ENCODE peak calls at places on chromosomes 13 and 19, in four cellular contexts. Q is HepG2, T is K562, L is GM12878. P is an unnamed sample.

GRCh38 chr19:50365434-50366306 is at the start of gene NAPSA:
- DNase-seq in Q (no peak), T (no peak), L (no peak), P (no peak)

GRCh38 chr19:38274734-38275133 is 10.4 kb downstream of the SPINT2 start:
- DNase-seq in Q (no peak), T (no peak), L (no peak), P (no peak)

GRCh38 chr13:78121459-78122348 is 203.1 kb upstream of the EDNRB start:
- DNase-seq in Q (peak), T (peak), L (peak), P (peak)

GRCh38 chr13:36124236-36124822 is 6.9 kb downstream of the DCLK1 start:
- DNase-seq in Q (no peak), T (no peak), L (no peak), P (no peak)

GRCh38 chr19:42357290-42357689 is 31.9 kb downstream of the MEGF8 start:
- DNase-seq in Q (no peak), T (no peak), L (no peak), P (no peak)

GRCh38 chr19:35318679-35319448 is 10.1 kb upstream of the CD22 start:
- DNase-seq in Q (peak), T (peak), L (no peak), P (no peak)

GRCh38 chr13:33931397-33931987 is 113.5 kb downstream of the RFC3 start:
- DNase-seq in Q (peak), T (peak), L (peak), P (peak)

GRCh38 chr13:54949735-54950134 is 1921.1 kb downstream of the OLFM4 start:
- DNase-seq in Q (no peak), T (no peak), L (no peak), P (no peak)

GRCh38 chr19:4633140-4633967 is 6.0 kb upstream of the TNFAIP8L1 start:
- DNase-seq in Q (peak), T (peak), L (peak), P (peak)

GRCh38 chr19:4575978-4576933 is 16.8 kb upstream of the SEMA6B start:
- DNase-seq in Q (peak), T (peak), L (no peak), P (peak)

GRCh38 chr19:12936582-12936981 is 1.8 kb upstream of the CALR start:
- DNase-seq in Q (no peak), T (no peak), L (no peak), P (no peak)

GRCh38 chr13:31245974-31246373 is 46.2 kb downstream of the B3GLCT start:
- DNase-seq in Q (no peak), T (no peak), L (no peak), P (no peak)
- TF ChIP-seq TCF7 in Q (no peak), T (no peak), L (no peak), P (no peak)

GRCh38 chr13:39870197-39870746 is 214.8 kb downstream of the COG6 start:
- DNase-seq in Q (no peak), T (no peak), L (no peak), P (no peak)
- TF ChIP-seq CREM in Q (no peak), T (no peak), L (no peak), P (no peak)

GRCh38 chr19:15123900-15124299 is 16.7 kb downstream of the SYDE1 start:
- DNase-seq in Q (no peak), T (no peak), L (no peak), P (no peak)
- TF ChIP-seq TCF7 in Q (no peak), T (no peak), L (no peak), P (no peak)

GRCh38 chr13:45336025-45336800 is 4.8 kb downstream of the TPT1 start:
- DNase-seq in Q (no peak), T (no peak), L (no peak), P (no peak)

GRCh38 chr13:45333251-45333972 is 7.6 kb downstream of the TPT1 start:
- DNase-seq in Q (no peak), T (no peak), L (no peak), P (no peak)

GRCh38 chr13:45332831-45333219 is 8.2 kb downstream of the TPT1 start:
- DNase-seq in Q (no peak), T (no peak), L (no peak), P (no peak)

GRCh38 chr13:45335397-45336024 is 5.5 kb downstream of the TPT1 start:
- DNase-seq in Q (peak), T (no peak), L (no peak), P (no peak)

DNA sequence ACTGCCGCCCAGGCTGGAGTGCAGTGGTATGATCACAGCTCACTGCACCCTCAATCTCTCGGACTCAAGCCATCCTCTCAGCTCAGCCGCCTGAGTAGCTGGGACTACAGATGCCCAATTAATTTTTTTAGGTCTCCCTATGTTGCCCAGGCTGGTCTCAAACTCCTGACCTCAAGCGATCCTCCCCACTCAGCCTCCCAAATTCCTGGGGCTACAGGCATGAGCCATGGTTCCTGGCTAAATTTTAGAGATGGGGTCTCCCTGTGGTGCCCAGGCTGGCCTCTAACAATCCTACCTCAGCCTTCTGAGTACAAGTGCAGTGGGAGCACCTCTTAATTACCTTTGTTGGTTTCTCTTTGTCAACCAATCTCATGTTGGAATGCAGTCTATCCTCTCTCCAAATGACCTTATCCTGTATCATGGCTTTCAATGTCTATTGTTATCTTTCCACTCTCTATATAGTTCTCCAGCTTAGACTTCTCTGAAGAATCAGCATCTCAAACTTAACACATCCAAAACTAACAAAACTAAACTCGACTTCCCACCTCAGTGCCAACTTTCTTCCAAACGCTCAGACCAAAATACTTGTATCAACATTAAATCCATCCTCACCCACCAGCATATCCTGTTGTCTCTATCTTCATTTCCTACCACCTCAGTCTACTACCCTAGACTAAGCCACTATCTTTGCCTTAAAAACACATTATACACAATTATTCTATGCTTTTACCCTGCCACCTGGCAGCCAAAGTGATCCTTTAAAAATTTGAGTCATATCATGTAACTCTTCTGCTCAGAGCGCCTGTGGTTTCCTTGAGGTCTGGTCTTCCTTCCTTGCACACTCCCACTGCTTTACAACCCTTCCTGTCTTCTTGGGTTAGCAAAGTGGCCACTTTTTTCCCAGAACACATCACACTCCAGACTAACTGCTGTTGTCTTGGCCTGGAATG is 6.7 kb downstream of the TPT1 start:
- DNase-seq in Q (no peak), T (no peak), L (no peak), P (no peak)
- TF ChIP-seq CREM in Q (no peak), T (no peak), L (no peak), P (no peak)

GRCh38 chr13:23980160-23980551 is 82.9 kb upstream of the C1QTNF9B start:
- DNase-seq in Q (peak), T (peak), L (no peak), P (peak)

GRCh38 chr13:23984541-23984940 is 87.2 kb upstream of the C1QTNF9B start:
- DNase-seq in Q (no peak), T (no peak), L (no peak), P (no peak)

GRCh38 chr13:23985060-23985459 is 87.8 kb upstream of the C1QTNF9B start:
- DNase-seq in Q (no peak), T (no peak), L (no peak), P (no peak)

GRCh38 chr13:23983671-23984070 is 86.4 kb upstream of the C1QTNF9B start:
- DNase-seq in Q (no peak), T (no peak), L (no peak), P (no peak)

DNA sequence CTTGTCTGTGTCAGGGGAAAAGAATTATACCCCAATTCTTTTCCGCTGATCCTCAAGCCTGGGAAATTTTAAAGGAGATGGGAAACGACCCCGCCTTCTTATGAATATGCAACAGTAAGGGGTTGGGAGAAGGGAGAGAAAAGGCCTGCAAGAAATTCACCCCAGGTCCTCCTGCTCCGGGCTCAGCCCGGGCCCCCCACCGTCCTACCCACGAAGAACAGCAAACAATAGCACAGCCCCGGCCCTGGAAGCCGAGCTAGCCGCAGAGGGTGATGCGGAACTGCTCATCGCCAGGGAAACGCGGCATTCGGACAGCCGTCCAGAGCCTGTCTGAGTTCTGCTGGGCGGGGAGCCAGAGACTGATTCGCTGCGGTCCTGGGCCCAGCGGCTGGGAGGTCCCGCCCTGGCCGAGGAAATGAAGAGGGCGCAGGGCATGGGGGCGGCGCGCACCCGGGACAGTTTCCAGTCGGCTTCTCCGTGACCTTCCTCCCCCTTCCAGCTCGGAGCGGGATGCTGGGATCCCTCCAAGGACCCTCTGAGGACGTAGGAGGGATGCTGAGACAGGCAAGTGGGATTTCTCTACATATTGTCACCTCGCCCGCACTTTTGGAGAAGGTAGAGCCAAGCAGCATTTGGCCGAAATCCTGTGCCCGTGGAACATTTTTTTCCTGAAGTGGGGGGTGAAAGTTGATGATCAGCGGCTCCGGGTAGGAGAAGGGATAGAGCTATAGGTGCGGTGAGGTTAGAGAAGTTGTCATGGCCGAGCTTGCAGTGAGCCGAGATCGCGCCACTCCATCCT is 82.3 kb upstream of the C1QTNF9B start:
- DNase-seq in Q (peak), T (no peak), L (no peak), P (peak)
- TF ChIP-seq TCF7 in Q (no peak), T (no peak), L (no peak), P (no peak)